ENCODE peak calls at places on chromosomes 4 and X, in seven cellular contexts. O is activated naive CD4-positive, alpha-beta T cell treated with Interleukin-2 at 50 U/mL for 16 hours; Y is lower leg skin; T is activated CD4-positive, alpha-beta T cell treated with anti-CD3 and anti-CD28 coated beads, Interleukin-2, amount 10 ng/mL, durations not matched to agents 7 days and 5 days; M is activated CD8-positive, alpha-beta memory T cell treated with anti-CD3 and anti-CD28 coated beads, Interleukin-2, amount 50 U/mL, for 4 hours; I is small intestine; K is left ventricle myocardium superior. S is an unnamed sample.

GRCh38 chr4:56730097-56730496 is 49.0 kb upstream of the HOPX start:
- DNase-seq in O (no peak), Y (no peak), T (no peak), M (no peak), I (no peak), K (no peak), S (no peak)

GRCh38 chrX:129626026-129626425 is 28.7 kb downstream of the APLN start:
- DNase-seq in O (no peak), Y (no peak), T (no peak), M (no peak), I (no peak), K (no peak), S (no peak)

GRCh38 chr4:138669479-138670165 is 346.0 kb upstream of the NOCT start:
- DNase-seq in O (no peak), Y (no peak), T (no peak), M (no peak), I (no peak), K (no peak), S (no peak)

GRCh38 chr4:76607846-76608245 is 172.8 kb downstream of the SHROOM3 start:
- DNase-seq in O (no peak), Y (no peak), T (no peak), M (no peak), I (no peak), K (no peak), S (no peak)

GRCh38 chr4:30005995-30006394 is 714.2 kb upstream of the PCDH7 start:
- DNase-seq in O (no peak), Y (no peak), T (no peak), M (no peak), I (no peak), K (no peak), S (no peak)

GRCh38 chr4:17232575-17233253 is 279.2 kb downstream of the QDPR start:
- DNase-seq in O (no peak), Y (no peak), T (no peak), M (no peak), I (no peak), K (peak), S (no peak)

GRCh38 chrX:143304518-143304917 is 212.8 kb downstream of the SPANXN3 start:
- DNase-seq in O (no peak), Y (no peak), T (no peak), M (no peak), I (peak), K (no peak), S (no peak)

GRCh38 chrX:129931411-129932136 is 25.6 kb downstream of the UTP14A start:
- DNase-seq in O (peak), Y (peak), T (peak), M (peak), I (peak), K (peak), S (peak)

GRCh38 chrX:31243804-31244203 is 172.0 kb upstream of the FTHL17 start:
- DNase-seq in O (no peak), Y (no peak), T (no peak), M (no peak), I (no peak), K (no peak), S (no peak)

GRCh38 chrX:134634691-134635090 is 23.6 kb downstream of the PLAC1 start:
- DNase-seq in O (no peak), Y (no peak), T (no peak), M (no peak), I (no peak), K (no peak), S (no peak)

GRCh38 chr4:37793562-37793961 is 32.9 kb upstream of the PGM2 start:
- DNase-seq in O (no peak), Y (no peak), T (peak), M (no peak), I (peak), K (no peak), S (no peak)

GRCh38 chr4:24799544-24800272 is 4.3 kb downstream of the SOD3 start:
- DNase-seq in O (no peak), Y (no peak), T (no peak), M (no peak), I (no peak), K (peak), S (peak)

GRCh38 chr4:48792348-48793006 is 12.4 kb upstream of the FRYL start:
- DNase-seq in O (no peak), Y (no peak), T (no peak), M (no peak), I (no peak), K (no peak), S (no peak)

GRCh38 chr4:21512351-21512750 is 436.2 kb downstream of the KCNIP4 start:
- DNase-seq in O (no peak), Y (no peak), T (no peak), M (no peak), I (no peak), K (no peak), S (no peak)

GRCh38 chrX:107025538-107025937 is 25.5 kb upstream of the MORC4 start:
- DNase-seq in O (no peak), Y (no peak), T (no peak), M (no peak), I (peak), K (no peak), S (no peak)

GRCh38 chr4:2660596-2661211 is 95.4 kb downstream of the TNIP2 start:
- DNase-seq in O (no peak), Y (no peak), T (no peak), M (no peak), I (no peak), K (no peak), S (no peak)

GRCh38 chr4:33369366-33369899 is 2649.3 kb downstream of the PCDH7 start:
- DNase-seq in O (no peak), Y (no peak), T (no peak), M (no peak), I (no peak), K (no peak), S (no peak)

GRCh38 chr4:13917010-13917409 is 289.5 kb upstream of the BOD1L1 start:
- DNase-seq in O (no peak), Y (no peak), T (no peak), M (no peak), I (no peak), K (no peak), S (no peak)

GRCh38 chr4:3827616-3828492 is 61.7 kb downstream of the ADRA2C start:
- DNase-seq in O (no peak), Y (peak), T (no peak), M (no peak), I (peak), K (peak), S (peak)

GRCh38 chrX:54043696-54044125 is 562 bp downstream of the PHF8 start:
- DNase-seq in O (peak), Y (peak), T (peak), M (peak), I (peak), K (no peak), S (no peak)

GRCh38 chrX:50492720-50493119 is 22.1 kb upstream of the DGKK start:
- DNase-seq in O (no peak), Y (no peak), T (no peak), M (no peak), I (no peak), K (no peak), S (no peak)

GRCh38 chr4:23368081-23368697 is 521.7 kb downstream of the PPARGC1A start:
- DNase-seq in O (no peak), Y (no peak), T (no peak), M (no peak), I (peak), K (no peak), S (no peak)

GRCh38 chr4:137417676-137418075 is 114.6 kb downstream of the PCDH18 start:
- DNase-seq in O (no peak), Y (no peak), T (no peak), M (no peak), I (no peak), K (no peak), S (no peak)

GRCh38 chr4:4845027-4845426 is 14.4 kb upstream of the MSX1 start:
- DNase-seq in O (no peak), Y (no peak), T (no peak), M (no peak), I (no peak), K (no peak), S (no peak)